ENCODE peak calls at places on chromosomes 13 and 19, in nine cellular contexts. One of them, this sample, is unnamed.

GRCh38 chr19:53696951-53697350 is 65.2 kb downstream of the DPRX start:
- DNase-seq in suprapubic skin: no peak
- DNase-seq in upper lobe of left lung: no peak
- DNase-seq in sigmoid colon: no peak
- DNase-seq in H1: no peak
- DNase-seq in SK-N-SH: no peak
- DNase-seq in transverse colon: no peak
- DNase-seq in esophagus muscularis mucosa: no peak
- DNase-seq in HepG2: no peak
- DNase-seq in this sample: no peak

GRCh38 chr13:38687246-38688229 is 661 bp downstream of the FREM2 start:
- DNase-seq in suprapubic skin: no peak
- DNase-seq in upper lobe of left lung: peak
- DNase-seq in sigmoid colon: peak
- DNase-seq in H1: peak
- DNase-seq in SK-N-SH: peak
- DNase-seq in transverse colon: no peak
- DNase-seq in esophagus muscularis mucosa: no peak
- DNase-seq in HepG2: no peak
- DNase-seq in this sample: no peak

GRCh38 chr13:99565478-99566124 is 64.3 kb downstream of the TM9SF2 start:
- DNase-seq in suprapubic skin: no peak
- DNase-seq in upper lobe of left lung: peak
- DNase-seq in sigmoid colon: no peak
- DNase-seq in H1: peak
- DNase-seq in SK-N-SH: no peak
- DNase-seq in transverse colon: no peak
- DNase-seq in esophagus muscularis mucosa: no peak
- DNase-seq in HepG2: no peak
- DNase-seq in this sample: no peak

GRCh38 chr13:28329395-28330158 is 165.4 kb downstream of the FLT1 start:
- DNase-seq in suprapubic skin: no peak
- DNase-seq in upper lobe of left lung: no peak
- DNase-seq in sigmoid colon: no peak
- DNase-seq in H1: no peak
- DNase-seq in SK-N-SH: no peak
- DNase-seq in transverse colon: no peak
- DNase-seq in esophagus muscularis mucosa: no peak
- DNase-seq in HepG2: no peak
- DNase-seq in this sample: no peak

GRCh38 chr13:20173121-20173746 is 12.4 kb upstream of the GJA3 start:
- DNase-seq in suprapubic skin: no peak
- DNase-seq in upper lobe of left lung: peak
- DNase-seq in sigmoid colon: no peak
- DNase-seq in H1: no peak
- DNase-seq in SK-N-SH: no peak
- DNase-seq in transverse colon: no peak
- DNase-seq in esophagus muscularis mucosa: no peak
- DNase-seq in HepG2: no peak
- DNase-seq in this sample: no peak

GRCh38 chr19:38730470-38730730 is 13.9 kb downstream of the CAPN12 start:
- DNase-seq in suprapubic skin: no peak
- DNase-seq in upper lobe of left lung: no peak
- DNase-seq in sigmoid colon: peak
- DNase-seq in H1: no peak
- DNase-seq in SK-N-SH: no peak
- DNase-seq in transverse colon: no peak
- DNase-seq in esophagus muscularis mucosa: no peak
- DNase-seq in HepG2: no peak
- DNase-seq in this sample: no peak

GRCh38 chr13:80084086-80084676 is 256.7 kb downstream of the SPRY2 start:
- DNase-seq in suprapubic skin: no peak
- DNase-seq in upper lobe of left lung: no peak
- DNase-seq in sigmoid colon: no peak
- DNase-seq in H1: no peak
- DNase-seq in SK-N-SH: no peak
- DNase-seq in transverse colon: no peak
- DNase-seq in esophagus muscularis mucosa: no peak
- DNase-seq in HepG2: no peak
- DNase-seq in this sample: no peak

GRCh38 chr13:29767006-29767405 is 83.4 kb downstream of the UBL3 start:
- DNase-seq in suprapubic skin: no peak
- DNase-seq in upper lobe of left lung: no peak
- DNase-seq in sigmoid colon: no peak
- DNase-seq in H1: no peak
- DNase-seq in SK-N-SH: no peak
- DNase-seq in transverse colon: no peak
- DNase-seq in esophagus muscularis mucosa: no peak
- DNase-seq in HepG2: no peak
- DNase-seq in this sample: no peak

GRCh38 chr13:34849406-34849805 is 92.7 kb upstream of the NBEA start:
- DNase-seq in suprapubic skin: no peak
- DNase-seq in upper lobe of left lung: no peak
- DNase-seq in sigmoid colon: no peak
- DNase-seq in H1: no peak
- DNase-seq in SK-N-SH: no peak
- DNase-seq in transverse colon: no peak
- DNase-seq in esophagus muscularis mucosa: no peak
- DNase-seq in HepG2: no peak
- DNase-seq in this sample: no peak

GRCh38 chr19:9456018-9456689 is 20.8 kb upstream of the ZNF266 start:
- DNase-seq in suprapubic skin: no peak
- DNase-seq in upper lobe of left lung: no peak
- DNase-seq in sigmoid colon: no peak
- DNase-seq in H1: no peak
- DNase-seq in SK-N-SH: no peak
- DNase-seq in transverse colon: no peak
- DNase-seq in esophagus muscularis mucosa: no peak
- DNase-seq in HepG2: no peak
- DNase-seq in this sample: no peak

GRCh38 chr13:113078895-113079720 is 26.5 kb upstream of the F7 start:
- DNase-seq in suprapubic skin: peak
- DNase-seq in upper lobe of left lung: no peak
- DNase-seq in sigmoid colon: peak
- DNase-seq in H1: no peak
- DNase-seq in SK-N-SH: no peak
- DNase-seq in transverse colon: no peak
- DNase-seq in esophagus muscularis mucosa: no peak
- DNase-seq in HepG2: no peak
- DNase-seq in this sample: no peak

GRCh38 chr19:30880551-30880950 is 468.7 kb downstream of the TSHZ3 start:
- DNase-seq in suprapubic skin: no peak
- DNase-seq in upper lobe of left lung: no peak
- DNase-seq in sigmoid colon: no peak
- DNase-seq in H1: no peak
- DNase-seq in SK-N-SH: no peak
- DNase-seq in transverse colon: no peak
- DNase-seq in esophagus muscularis mucosa: no peak
- DNase-seq in HepG2: no peak
- DNase-seq in this sample: no peak

GRCh38 chr19:23802290-23802689 is 43.6 kb upstream of the ZNF681 start:
- DNase-seq in suprapubic skin: no peak
- DNase-seq in upper lobe of left lung: no peak
- DNase-seq in sigmoid colon: no peak
- DNase-seq in H1: no peak
- DNase-seq in SK-N-SH: peak
- DNase-seq in transverse colon: no peak
- DNase-seq in esophagus muscularis mucosa: no peak
- DNase-seq in HepG2: no peak
- DNase-seq in this sample: no peak
- TF ChIP-seq EP300 in suprapubic skin: no peak
- TF ChIP-seq EP300 in upper lobe of left lung: no peak
- TF ChIP-seq EP300 in sigmoid colon: no peak
- TF ChIP-seq EP300 in H1: no peak
- TF ChIP-seq EP300 in SK-N-SH: peak
- TF ChIP-seq EP300 in transverse colon: no peak
- TF ChIP-seq EP300 in esophagus muscularis mucosa: no peak
- TF ChIP-seq EP300 in HepG2: no peak
- TF ChIP-seq EP300 in this sample: no peak

GRCh38 chr13:32199168-32199567 is 116.0 kb downstream of the ZAR1L start:
- DNase-seq in suprapubic skin: no peak
- DNase-seq in upper lobe of left lung: no peak
- DNase-seq in sigmoid colon: no peak
- DNase-seq in H1: no peak
- DNase-seq in SK-N-SH: no peak
- DNase-seq in transverse colon: no peak
- DNase-seq in esophagus muscularis mucosa: no peak
- DNase-seq in HepG2: no peak
- DNase-seq in this sample: no peak
- TF ChIP-seq POLR2AphosphoS5 in suprapubic skin: no peak
- TF ChIP-seq POLR2AphosphoS5 in upper lobe of left lung: no peak
- TF ChIP-seq POLR2AphosphoS5 in sigmoid colon: no peak
- TF ChIP-seq POLR2AphosphoS5 in H1: no peak
- TF ChIP-seq POLR2AphosphoS5 in SK-N-SH: no peak
- TF ChIP-seq POLR2AphosphoS5 in transverse colon: no peak
- TF ChIP-seq POLR2AphosphoS5 in esophagus muscularis mucosa: no peak
- TF ChIP-seq POLR2AphosphoS5 in HepG2: no peak
- TF ChIP-seq POLR2AphosphoS5 in this sample: no peak

GRCh38 chr19:18045307-18046013 is 37.5 kb downstream of the ARRDC2 start:
- DNase-seq in suprapubic skin: no peak
- DNase-seq in upper lobe of left lung: no peak
- DNase-seq in sigmoid colon: no peak
- DNase-seq in H1: no peak
- DNase-seq in SK-N-SH: no peak
- DNase-seq in transverse colon: no peak
- DNase-seq in esophagus muscularis mucosa: no peak
- DNase-seq in HepG2: no peak
- DNase-seq in this sample: no peak
- H3K4me3 ChIP-seq in suprapubic skin: peak
- H3K4me3 ChIP-seq in upper lobe of left lung: peak
- H3K4me3 ChIP-seq in sigmoid colon: peak
- H3K4me3 ChIP-seq in H1: no peak
- H3K4me3 ChIP-seq in SK-N-SH: peak
- H3K4me3 ChIP-seq in transverse colon: peak
- H3K4me3 ChIP-seq in esophagus muscularis mucosa: peak
- H3K4me3 ChIP-seq in HepG2: peak
- H3K4me3 ChIP-seq in this sample: peak

GRCh38 chr19:29841209-29841558 is 29.4 kb downstream of the CCNE1 start:
- DNase-seq in suprapubic skin: no peak
- DNase-seq in upper lobe of left lung: no peak
- DNase-seq in sigmoid colon: peak
- DNase-seq in H1: no peak
- DNase-seq in SK-N-SH: no peak
- DNase-seq in transverse colon: no peak
- DNase-seq in esophagus muscularis mucosa: peak
- DNase-seq in HepG2: peak
- DNase-seq in this sample: no peak

GRCh38 chr19:29841559-29842367 is 30.0 kb downstream of the CCNE1 start:
- DNase-seq in suprapubic skin: no peak
- DNase-seq in upper lobe of left lung: no peak
- DNase-seq in sigmoid colon: peak
- DNase-seq in H1: no peak
- DNase-seq in SK-N-SH: peak
- DNase-seq in transverse colon: no peak
- DNase-seq in esophagus muscularis mucosa: peak
- DNase-seq in HepG2: peak
- DNase-seq in this sample: no peak

GRCh38 chr19:29844891-29845575 is 33.2 kb downstream of the CCNE1 start:
- DNase-seq in suprapubic skin: peak
- DNase-seq in upper lobe of left lung: peak
- DNase-seq in sigmoid colon: peak
- DNase-seq in H1: peak
- DNase-seq in SK-N-SH: no peak
- DNase-seq in transverse colon: peak
- DNase-seq in esophagus muscularis mucosa: peak
- DNase-seq in HepG2: peak
- DNase-seq in this sample: peak

GRCh38 chr19:29842471-29843179 is 30.8 kb downstream of the CCNE1 start:
- DNase-seq in suprapubic skin: no peak
- DNase-seq in upper lobe of left lung: no peak
- DNase-seq in sigmoid colon: peak
- DNase-seq in H1: no peak
- DNase-seq in SK-N-SH: no peak
- DNase-seq in transverse colon: no peak
- DNase-seq in esophagus muscularis mucosa: peak
- DNase-seq in HepG2: no peak
- DNase-seq in this sample: no peak

GRCh38 chr19:29843180-29844051 is 31.6 kb downstream of the CCNE1 start:
- DNase-seq in suprapubic skin: peak
- DNase-seq in upper lobe of left lung: peak
- DNase-seq in sigmoid colon: peak
- DNase-seq in H1: peak
- DNase-seq in SK-N-SH: no peak
- DNase-seq in transverse colon: peak
- DNase-seq in esophagus muscularis mucosa: peak
- DNase-seq in HepG2: no peak
- DNase-seq in this sample: no peak
- TF ChIP-seq EP300 in suprapubic skin: no peak
- TF ChIP-seq EP300 in upper lobe of left lung: no peak
- TF ChIP-seq EP300 in sigmoid colon: no peak
- TF ChIP-seq EP300 in H1: no peak
- TF ChIP-seq EP300 in SK-N-SH: no peak
- TF ChIP-seq EP300 in transverse colon: no peak
- TF ChIP-seq EP300 in esophagus muscularis mucosa: no peak
- TF ChIP-seq EP300 in HepG2: no peak
- TF ChIP-seq EP300 in this sample: no peak

This sample was measured in stomach.